ENCODE peak calls at places on chromosomes 1 and 21, in five cellular contexts. I is Panc1, K is colonic mucosa, W is omental fat pad, J is GM20000. M is an unnamed sample.

GRCh38 chr21:31108969-31109368 is 70.7 kb upstream of the KRTAP19-8 start:
- DNase-seq in K (no peak), J (peak), W (no peak), I (peak), M (no peak)

GRCh38 chr1:39047374-39048229 is 21.5 kb downstream of the NDUFS5 start:
- DNase-seq in K (no peak), W (peak), I (no peak), J (no peak), M (peak)

GRCh38 chr1:66533804-66534745 is at the start of gene SGIP1:
- DNase-seq in J (peak), K (peak), I (no peak), W (no peak), M (peak)

GRCh38 chr1:168301664-168302320 is 21.1 kb downstream of the TBX19 start:
- DNase-seq in I (no peak), K (peak), W (no peak), J (no peak), M (no peak)

GRCh38 chr1:210074904-210075303 is 136.9 kb downstream of the SYT14 start:
- DNase-seq in W (no peak), I (no peak), K (no peak), J (no peak), M (no peak)

GRCh38 chr1:161096514-161096913 is 1.6 kb upstream of the KLHDC9 start:
- DNase-seq in I (no peak), K (no peak), J (no peak), W (no peak), M (no peak)

GRCh38 chr1:30707412-30708360 is 15.7 kb downstream of the MATN1 start:
- DNase-seq in I (peak), K (peak), W (peak), J (peak), M (peak)

GRCh38 chr1:17198476-17199258 is 6.3 kb upstream of the PADI1 start:
- DNase-seq in W (no peak), K (no peak), J (no peak), I (no peak), M (no peak)

GRCh38 chr1:53906121-53906520 is 12.1 kb downstream of the DIO1 start:
- DNase-seq in W (no peak), K (no peak), J (no peak), I (no peak), M (no peak)

GRCh38 chr1:158274797-158275196 is 14.9 kb upstream of the CD1C start:
- DNase-seq in W (no peak), I (no peak), J (peak), K (no peak), M (peak)

DNA sequence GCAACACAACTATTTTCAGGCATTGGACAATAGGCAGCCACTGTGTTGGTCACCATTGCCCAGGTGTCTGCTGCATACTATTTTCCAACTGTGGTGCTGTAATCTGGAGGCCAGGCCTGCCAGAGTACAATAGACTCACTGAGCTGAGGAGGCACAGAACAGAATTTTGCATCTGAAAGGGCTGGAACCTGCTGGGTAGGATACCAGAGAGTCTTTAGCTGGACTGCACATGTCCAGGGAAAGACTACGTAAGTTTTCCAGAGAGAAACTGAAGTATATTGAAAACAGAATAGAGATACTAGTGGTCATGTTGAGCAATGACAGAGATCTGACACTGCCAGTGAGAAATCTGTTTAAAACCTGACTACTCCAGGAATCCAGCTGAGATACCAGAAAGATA is 200.8 kb downstream of the RASAL2 start:
- DNase-seq in J (no peak), K (no peak), W (no peak), I (no peak), M (no peak)
- TF ChIP-seq CTCF in J (no peak), K (no peak), W (no peak), I (no peak), M (no peak)

GRCh38 chr21:15289896-15290841 is 225.4 kb upstream of the NRIP1 start:
- DNase-seq in W (no peak), J (no peak), I (no peak), K (peak), M (no peak)
- TF ChIP-seq CTCF in W (no peak), J (no peak), I (no peak), K (no peak), M (no peak)

GRCh38 chr1:192382758-192383157 is 66.0 kb downstream of the RGS21 start:
- DNase-seq in I (no peak), K (no peak), J (no peak), W (no peak), M (no peak)
- TF ChIP-seq CTCF in I (no peak), K (no peak), J (no peak), W (no peak), M (no peak)

DNA sequence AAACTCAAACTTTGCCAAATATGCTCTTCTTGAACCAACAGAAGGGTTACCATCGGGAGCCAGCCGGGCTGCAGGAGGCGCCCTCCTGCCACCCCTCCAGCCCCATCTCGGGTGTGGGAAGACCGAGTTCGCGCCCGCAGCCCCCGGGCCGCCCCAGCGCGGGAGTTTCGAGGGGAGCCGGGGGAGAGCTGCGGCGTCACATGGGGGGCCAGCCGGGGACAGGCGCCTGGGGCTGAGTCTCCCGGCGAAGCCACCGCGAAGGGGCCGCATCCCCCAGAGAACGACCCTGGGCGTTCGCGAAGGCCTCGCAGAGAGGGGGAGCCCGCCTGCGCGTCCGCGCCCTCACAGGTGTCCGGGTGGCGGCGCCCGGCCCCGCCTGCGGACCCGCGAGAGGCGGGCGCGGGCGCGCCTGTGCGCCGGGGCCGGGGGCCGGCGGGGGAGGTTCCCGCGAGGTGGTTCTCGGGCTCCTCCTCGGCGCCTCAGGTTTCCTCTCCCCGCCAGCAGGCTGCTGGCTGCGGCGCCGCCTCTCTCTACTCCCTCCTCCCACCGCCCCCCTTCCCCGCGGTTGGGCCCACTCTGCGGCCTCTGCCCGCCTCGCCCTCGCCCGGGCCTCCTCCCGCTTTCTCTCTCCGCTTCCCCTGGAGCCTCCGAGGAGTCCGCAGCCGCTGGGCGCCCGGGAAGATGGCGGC is at the start of gene RAVER2:
- DNase-seq in J (peak), W (no peak), K (peak), I (no peak), M (peak)
- TF ChIP-seq CTCF in J (no peak), W (no peak), K (peak), I (peak), M (peak)

GRCh38 chr21:32457360-32457840 is 44.9 kb downstream of the EVA1C start:
- DNase-seq in I (no peak), K (peak), W (no peak), J (no peak), M (no peak)
- TF ChIP-seq CTCF in I (no peak), K (no peak), W (no peak), J (no peak), M (no peak)

GRCh38 chr1:202154148-202154765 is 6.1 kb downstream of the PTPN7 start:
- DNase-seq in W (no peak), J (no peak), K (no peak), I (no peak), M (no peak)

GRCh38 chr1:202156590-202156989 is 3.8 kb downstream of the PTPN7 start:
- DNase-seq in W (no peak), I (no peak), J (no peak), K (no peak), M (no peak)

GRCh38 chr1:202153284-202153683 is 7.1 kb downstream of the PTPN7 start:
- DNase-seq in W (no peak), J (no peak), I (no peak), K (no peak), M (no peak)

GRCh38 chr1:202155478-202156021 is 4.9 kb downstream of the PTPN7 start:
- DNase-seq in K (peak), J (no peak), W (peak), I (no peak), M (no peak)

DNA sequence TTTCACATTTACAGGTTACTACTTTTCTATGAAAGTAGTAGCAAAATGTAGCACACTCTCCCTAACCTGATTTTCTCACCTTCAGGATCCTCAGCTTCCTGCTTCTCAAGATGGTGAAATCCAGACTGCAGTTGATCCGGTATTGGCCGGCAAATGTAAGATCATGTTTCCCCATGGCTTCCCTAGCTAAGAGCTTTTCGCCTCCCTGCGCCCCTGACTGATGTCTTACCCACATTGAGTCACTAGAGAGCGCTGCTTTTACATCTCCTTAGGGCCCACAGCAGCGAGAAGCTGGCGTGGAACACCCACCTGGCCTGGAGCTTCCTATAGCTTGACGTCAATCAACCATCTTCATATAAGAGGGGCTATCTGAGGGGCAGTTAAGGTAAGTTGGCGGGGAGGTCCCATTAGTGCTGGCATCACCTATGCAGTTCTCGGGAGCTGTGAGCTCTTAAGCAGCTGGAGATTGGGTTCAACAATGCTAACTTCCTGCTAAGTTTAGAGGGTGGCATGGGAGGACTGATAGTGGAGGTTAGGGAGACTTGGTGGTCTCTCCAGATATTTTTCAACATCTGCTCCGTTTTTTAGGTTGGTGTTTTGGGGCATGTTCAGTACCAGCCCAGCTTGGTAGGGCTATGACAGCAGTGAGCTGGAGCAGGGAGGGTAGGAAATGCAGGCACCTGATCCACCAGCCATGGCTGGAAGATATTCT is 5.5 kb downstream of the PTPN7 start:
- DNase-seq in J (no peak), I (no peak), K (peak), W (no peak), M (peak)
- TF ChIP-seq CTCF in J (peak), I (peak), K (no peak), W (no peak), M (peak)

DNA sequence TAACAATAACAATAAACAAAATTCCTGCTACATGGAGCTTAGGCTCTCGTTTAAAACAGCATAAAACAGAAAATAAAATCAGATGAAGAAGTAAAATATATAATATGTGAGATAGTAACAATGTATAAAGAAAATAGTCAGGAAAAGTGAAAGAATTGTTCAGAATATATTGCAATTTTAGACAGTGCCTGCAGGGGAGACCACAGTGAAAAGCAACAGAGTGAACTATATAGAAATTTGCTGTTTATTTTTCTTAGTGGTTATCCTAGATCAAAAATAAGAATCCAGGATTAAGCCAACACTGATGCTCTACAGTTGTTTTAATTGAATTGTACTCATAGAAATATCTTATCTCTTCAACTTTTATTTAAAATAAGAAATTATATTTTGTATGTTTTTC is 1639.0 kb upstream of the B3GALT2 start:
- DNase-seq in W (no peak), J (no peak), K (no peak), I (no peak), M (no peak)
- TF ChIP-seq CTCF in W (no peak), J (no peak), K (no peak), I (no peak), M (no peak)

GRCh38 chr1:216721878-216722277 is 1.4 kb downstream of the ESRRG start:
- DNase-seq in W (no peak), I (no peak), J (no peak), K (no peak), M (no peak)
- TF ChIP-seq CTCF in W (no peak), I (no peak), J (no peak), K (no peak), M (no peak)

M was measured in GM10248.